ENCODE peak calls at places on chromosome 7, in seven cellular contexts. F, S, A, G, R, E and W are unnamed samples.

GRCh38 chr7:33447980-33448379 is 318.6 kb downstream of the BBS9 start:
- DNase-seq in F (no peak), S (no peak), A (no peak), G (no peak), R (no peak), E (no peak), W (no peak)

GRCh38 chr7:144437370-144438191 is 34.1 kb upstream of the NOBOX start:
- DNase-seq in F (peak), S (peak), A (peak), G (peak), R (peak), E (peak), W (peak)

GRCh38 chr7:13262929-13263530 is 575.6 kb downstream of the ARL4A start:
- DNase-seq in F (peak), S (peak), A (peak), G (peak), R (peak), E (no peak), W (peak)

GRCh38 chr7:2109936-2110585 is 122.7 kb downstream of the MAD1L1 start:
- DNase-seq in F (peak), S (peak), A (peak), G (no peak), R (peak), E (peak), W (no peak)

GRCh38 chr7:1917221-1918062 is 247.4 kb downstream of the ELFN1 start:
- DNase-seq in F (no peak), S (no peak), A (no peak), G (no peak), R (no peak), E (no peak), W (no peak)

GRCh38 chr7:92809397-92810241 is 26.8 kb downstream of the CDK6 start:
- DNase-seq in F (peak), S (peak), A (peak), G (no peak), R (peak), E (peak), W (peak)

GRCh38 chr7:1290262-1291039 is 57.8 kb downstream of the UNCX start:
- DNase-seq in F (no peak), S (no peak), A (no peak), G (no peak), R (peak), E (no peak), W (no peak)

GRCh38 chr7:51222916-51223315 is 93.7 kb downstream of the COBL start:
- DNase-seq in F (no peak), S (no peak), A (no peak), G (no peak), R (no peak), E (no peak), W (no peak)

GRCh38 chr7:47725031-47725780 is 143.3 kb upstream of the TNS3 start:
- DNase-seq in F (peak), S (no peak), A (no peak), G (no peak), R (peak), E (peak), W (no peak)

GRCh38 chr7:50706469-50706937 is 76.2 kb downstream of the GRB10 start:
- DNase-seq in F (no peak), S (peak), A (no peak), G (no peak), R (peak), E (peak), W (no peak)

GRCh38 chr7:1193593-1194424 is 33.8 kb upstream of the ZFAND2A start:
- DNase-seq in F (no peak), S (peak), A (peak), G (no peak), R (peak), E (peak), W (peak)

GRCh38 chr7:157676456-157677255 is 339.9 kb downstream of the DNAJB6 start:
- DNase-seq in F (no peak), S (no peak), A (no peak), G (no peak), R (peak), E (no peak), W (no peak)

GRCh38 chr7:13901577-13901976 is 87.9 kb downstream of the ETV1 start:
- DNase-seq in F (no peak), S (no peak), A (no peak), G (no peak), R (no peak), E (no peak), W (no peak)

GRCh38 chr7:92698237-92698841 is 108.1 kb upstream of the FAM133B start:
- DNase-seq in F (peak), S (peak), A (peak), G (peak), R (no peak), E (no peak), W (no peak)

GRCh38 chr7:41942468-41943097 is 239.7 kb upstream of the INHBA start:
- DNase-seq in F (peak), S (no peak), A (no peak), G (no peak), R (peak), E (no peak), W (no peak)
- H2AFZ ChIP-seq in F (no peak), S (peak), A (no peak), G (peak), R (peak), E (no peak), W (peak)

GRCh38 chr7:20787658-20788057 is 972 bp upstream of the SP8 start:
- DNase-seq in F (no peak), S (no peak), A (no peak), G (no peak), R (no peak), E (no peak), W (no peak)
- H2AFZ ChIP-seq in F (no peak), S (peak), A (no peak), G (peak), R (no peak), E (no peak), W (no peak)

DNA sequence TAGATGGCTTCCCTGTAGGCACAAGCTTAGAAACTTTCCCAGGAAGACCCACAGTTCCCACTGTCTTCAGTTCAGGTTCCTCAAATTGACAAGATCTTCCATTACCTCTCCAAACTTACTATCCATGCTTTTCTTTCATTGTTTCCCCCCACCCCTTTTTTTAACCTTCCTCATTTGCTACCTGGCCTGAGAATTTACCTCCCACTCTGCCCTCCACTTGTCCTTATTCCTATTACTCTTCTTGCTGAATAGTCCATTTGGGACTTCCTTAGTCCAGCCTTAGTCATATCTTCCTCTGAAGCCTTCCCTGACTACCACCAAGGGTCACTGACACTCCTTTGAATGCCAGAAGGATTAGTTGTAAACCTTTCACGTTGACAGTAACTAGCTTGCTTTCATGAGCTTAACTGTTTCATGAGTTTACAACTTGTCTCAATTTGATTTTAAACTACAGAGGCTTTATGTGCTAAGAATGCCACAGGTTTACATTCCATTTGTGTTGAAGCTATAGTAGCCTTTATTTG is 1.2 kb upstream of the CALU start:
- DNase-seq in F (peak), S (peak), A (peak), G (no peak), R (peak), E (peak), W (no peak)
- H2AFZ ChIP-seq in F (no peak), S (no peak), A (no peak), G (no peak), R (peak), E (peak), W (peak)

DNA sequence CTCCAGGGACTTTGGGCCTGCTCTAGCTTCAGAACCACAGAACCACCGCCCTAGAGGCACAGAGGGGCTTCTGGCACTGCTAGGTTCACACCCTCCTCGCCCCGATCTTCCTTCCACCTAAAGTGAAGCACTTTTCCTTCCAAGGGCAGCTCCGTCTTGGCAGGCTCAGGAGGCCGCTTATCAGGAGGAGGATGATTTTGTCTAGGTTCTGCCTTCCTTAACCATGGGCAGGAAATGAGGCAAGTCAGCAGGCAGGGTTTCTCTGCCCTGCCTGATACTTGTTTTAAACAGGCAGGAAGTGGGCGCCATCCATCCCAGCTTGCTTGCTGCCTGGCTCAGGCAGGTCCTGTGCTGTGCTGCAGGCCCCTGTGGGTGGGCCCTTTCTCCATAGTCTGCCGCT is 8.3 kb upstream of the ATP6V0E2 start:
- DNase-seq in F (no peak), S (no peak), A (no peak), G (no peak), R (no peak), E (no peak), W (peak)
- H2AFZ ChIP-seq in F (no peak), S (no peak), A (no peak), G (no peak), R (no peak), E (no peak), W (peak)

GRCh38 chr7:16347461-16348192 is 73.7 kb downstream of the CRPPA start:
- DNase-seq in F (no peak), S (peak), A (no peak), G (no peak), R (peak), E (no peak), W (no peak)
- H2AFZ ChIP-seq in F (no peak), S (no peak), A (no peak), G (no peak), R (no peak), E (no peak), W (no peak)

GRCh38 chr7:101900103-101900502 is 82.7 kb downstream of the CUX1 start:
- DNase-seq in F (no peak), S (peak), A (no peak), G (no peak), R (no peak), E (no peak), W (no peak)
- H2AFZ ChIP-seq in F (no peak), S (peak), A (no peak), G (no peak), R (no peak), E (no peak), W (no peak)

GRCh38 chr7:128274246-128274889 is 33.3 kb downstream of the LEP start:
- DNase-seq in F (no peak), S (no peak), A (no peak), G (no peak), R (no peak), E (no peak), W (no peak)

GRCh38 chr7:128268233-128268632 is 27.2 kb downstream of the LEP start:
- DNase-seq in F (no peak), S (no peak), A (no peak), G (no peak), R (no peak), E (no peak), W (no peak)

GRCh38 chr7:128270799-128271411 is 29.8 kb downstream of the LEP start:
- DNase-seq in F (no peak), S (no peak), A (no peak), G (no peak), R (no peak), E (no peak), W (no peak)

GRCh38 chr7:128274890-128275603 is 34.0 kb downstream of the LEP start:
- DNase-seq in F (peak), S (no peak), A (no peak), G (no peak), R (no peak), E (no peak), W (no peak)

GRCh38 chr7:128271471-128272454 is 30.7 kb downstream of the LEP start:
- DNase-seq in F (no peak), S (no peak), A (no peak), G (no peak), R (no peak), E (no peak), W (no peak)
- H2AFZ ChIP-seq in F (no peak), S (peak), A (no peak), G (no peak), R (no peak), E (no peak), W (no peak)

DNA sequence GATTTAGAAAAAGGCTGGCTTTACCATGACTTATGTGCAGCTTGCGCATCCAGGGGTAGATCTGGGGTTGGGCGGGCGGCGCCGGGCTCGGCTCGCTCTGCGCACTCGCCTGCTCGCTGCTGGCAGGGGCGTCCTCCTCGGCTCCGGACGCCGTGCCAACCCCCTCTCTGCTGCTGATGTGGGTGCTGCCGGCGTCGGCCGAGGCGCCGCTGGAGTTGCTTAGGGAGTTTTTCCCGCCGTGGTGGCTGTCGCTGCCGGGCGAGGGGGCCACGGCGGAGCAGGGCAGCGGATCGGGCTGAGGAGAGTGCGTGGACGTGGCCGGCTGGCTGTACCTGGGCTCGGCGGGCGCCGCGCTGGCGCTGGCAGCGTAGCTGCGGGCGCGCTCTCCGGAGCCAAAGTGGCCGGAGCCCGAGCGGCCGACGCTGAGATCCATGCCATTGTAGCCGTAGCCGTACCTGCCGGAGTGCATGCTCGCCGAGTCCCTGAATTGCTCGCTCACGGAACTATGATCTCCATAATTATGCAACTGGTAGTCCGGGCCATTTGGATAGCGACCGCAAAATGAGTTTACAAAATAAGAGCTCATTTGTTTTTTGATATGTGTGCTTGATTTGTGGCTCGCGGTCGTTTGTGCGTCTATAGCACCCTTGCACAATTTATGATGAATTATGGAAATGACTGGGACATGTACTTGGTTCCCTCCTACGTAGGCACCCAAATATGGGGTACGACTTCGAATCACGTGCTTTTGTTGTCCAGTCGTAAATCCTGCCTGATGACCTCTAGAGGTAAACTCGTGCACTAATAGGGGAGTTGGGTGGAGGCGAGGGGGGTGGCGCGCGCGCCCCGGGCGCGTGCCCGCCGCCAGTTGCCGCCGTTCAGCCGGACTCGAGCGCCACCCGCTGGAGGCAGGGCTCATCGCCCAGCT is at the start of gene HOXA5:
- DNase-seq in F (peak), S (peak), A (no peak), G (peak), R (no peak), E (no peak), W (no peak)
- H2AFZ ChIP-seq in F (peak), S (peak), A (no peak), G (peak), R (no peak), E (no peak), W (no peak)

GRCh38 chr7:64877714-64878610 is 25.1 kb upstream of the ZNF273 start:
- DNase-seq in F (no peak), S (no peak), A (no peak), G (no peak), R (no peak), E (no peak), W (no peak)
- H2AFZ ChIP-seq in F (no peak), S (peak), A (no peak), G (peak), R (no peak), E (no peak), W (peak)

DNA sequence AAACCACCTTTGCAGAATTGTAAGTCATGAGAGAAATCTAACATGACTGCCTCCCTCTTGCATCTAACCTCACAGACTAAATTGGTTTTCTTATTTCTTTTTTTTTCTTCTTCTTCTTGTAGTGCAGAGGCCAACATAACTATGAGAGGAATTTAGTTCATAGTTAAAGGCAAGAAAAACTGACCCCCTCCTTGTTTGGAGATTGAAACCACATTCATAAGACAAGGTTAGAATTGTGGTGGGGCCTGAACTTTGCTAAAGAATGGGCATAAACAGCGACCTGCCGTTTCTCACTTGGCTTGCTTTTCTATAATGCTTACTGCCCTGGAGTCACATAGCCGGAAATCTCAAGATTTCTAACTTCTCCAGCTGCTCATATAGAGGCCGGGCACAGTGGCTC is 2.4 kb upstream of the POLM start:
- DNase-seq in F (no peak), S (no peak), A (no peak), G (no peak), R (no peak), E (no peak), W (no peak)
- H2AFZ ChIP-seq in F (no peak), S (no peak), A (no peak), G (no peak), R (no peak), E (no peak), W (no peak)